ENCODE peak calls at places on chromosomes 3 and 15, in eight cellular contexts. G is AG09319; Q is stimulated activated CD4-positive, alpha-beta T cell treated with anti-CD3 and anti-CD28 coated beads, Interleukin-1b, Interleukin-23, amount 100 ng/mL, for 4 hours; X is NCI-H1436 treated with DMSO at 0.1 percent for 48 hours; Y is ACHN; R is NCI-H526; U is RCC 7860; E is Ammon's horn. P is an unnamed sample.

GRCh38 chr3:17070560-17070959 is 185.8 kb downstream of the PLCL2 start:
- DNase-seq in Y (no peak), Q (no peak), U (no peak), G (no peak), X (no peak), R (no peak), E (peak; percentile 37), P (no peak)

GRCh38 chr15:43922021-43922420 is 95.2 kb downstream of the WDR76 start:
- DNase-seq in Q (no peak), R (no peak), U (no peak), Y (no peak), E (no peak), G (peak; percentile 61), X (no peak), P (no peak)

GRCh38 chr3:87225659-87226058 is 1.4 kb upstream of the CHMP2B start:
- DNase-seq in R (no peak), G (no peak), E (peak; percentile 50), Q (no peak), X (no peak), U (no peak), Y (no peak), P (no peak)

GRCh38 chr3:170589113-170589512 is 3.2 kb upstream of the SLC7A14 start:
- DNase-seq in Y (no peak), E (no peak), G (no peak), X (peak; percentile 25), R (no peak), Q (no peak), U (no peak), P (no peak)

GRCh38 chr3:23085256-23085655 is 117.9 kb upstream of the UBE2E2 start:
- DNase-seq in G (no peak), X (no peak), Q (no peak), E (no peak), R (no peak), Y (no peak), U (no peak), P (no peak)

GRCh38 chr15:71639531-71639930 is 170.8 kb upstream of the NR2E3 start:
- DNase-seq in G (no peak), X (no peak), R (no peak), E (no peak), U (no peak), Y (no peak), Q (no peak), P (no peak)

GRCh38 chr15:58546635-58547627 is 115.1 kb downstream of the LIPC start:
- DNase-seq in G (peak; percentile 52), U (peak; percentile 99), Q (no peak), Y (peak; percentile 98), R (no peak), E (no peak), X (no peak), P (no peak)

GRCh38 chr3:186079925-186080324 is 29.0 kb downstream of the ETV5 start:
- DNase-seq in R (peak; percentile 22), G (no peak), X (no peak), E (no peak), U (no peak), Q (no peak), Y (no peak), P (no peak)

GRCh38 chr3:47376393-47376792 is 4.4 kb upstream of the PTPN23 start:
- DNase-seq in U (no peak), X (no peak), G (no peak), R (no peak), Q (no peak), Y (no peak), E (no peak), P (no peak)

GRCh38 chr3:128984596-128984995 is 9.3 kb downstream of the CFAP92 start:
- DNase-seq in G (no peak), Y (no peak), Q (no peak), E (no peak), X (no peak), U (no peak), R (no peak), P (no peak)

GRCh38 chr15:74730619-74731316 is 5.4 kb upstream of the CYP1A1 start:
- DNase-seq in Q (no peak), G (no peak), Y (no peak), R (no peak), U (no peak), X (no peak), E (no peak), P (no peak)